ENCODE peak calls at places on chromosomes 6 and 20, in four cellular contexts. V is neural progenitor cell; D is CD8-positive, alpha-beta T cell; N is left ventricle myocardium inferior. P is an unnamed sample.

GRCh38 chr20:63135411-63135810 is 80.5 kb downstream of the YTHDF1 start:
- DNase-seq in N (no peak), V (peak; percentile 31), D (no peak), P (peak; percentile 28)

GRCh38 chr20:53080412-53080962 is 108.3 kb downstream of the TSHZ2 start:
- DNase-seq in V (no peak), N (no peak), D (no peak), P (no peak)

GRCh38 chr20:38217791-38218565 is 42.6 kb downstream of the KIAA1755 start:
- DNase-seq in N (peak; percentile 63), V (peak; percentile 27), D (no peak), P (no peak)

GRCh38 chr20:1171461-1172093 is 13.2 kb downstream of the TMEM74B start:
- DNase-seq in N (no peak), V (peak; percentile 88), D (no peak), P (no peak)

GRCh38 chr6:129683606-129684322 is 26.2 kb downstream of the ARHGAP18 start:
- DNase-seq in D (peak; percentile 68), N (peak; percentile 65), V (no peak), P (peak; percentile 77)

GRCh38 chr6:143260857-143261256 is 189.6 kb downstream of the ADAT2 start:
- DNase-seq in V (no peak), D (no peak), N (no peak), P (no peak)

GRCh38 chr6:145442110-145442509 is 293.2 kb downstream of the EPM2A start:
- DNase-seq in D (no peak), N (no peak), V (no peak), P (no peak)

GRCh38 chr6:85620308-85620707 is 22.4 kb downstream of the SYNCRIP start:
- DNase-seq in V (no peak), D (no peak), N (no peak), P (no peak)

GRCh38 chr6:29011276-29011734 is 6.2 kb upstream of the ZNF311 start:
- DNase-seq in V (peak; percentile 93), N (no peak), D (peak; percentile 48), P (peak; percentile 63)

GRCh38 chr6:14744212-14744556 is 501.7 kb upstream of the JARID2 start:
- DNase-seq in D (no peak), N (no peak), V (no peak), P (no peak)

GRCh38 chr20:5918856-5919633 is 31.3 kb downstream of the TRMT6 start:
- DNase-seq in N (no peak), D (no peak), V (no peak), P (no peak)

GRCh38 chr6:13924146-13924948 is 405 bp upstream of the RNF182 start:
- DNase-seq in N (peak; percentile 25), D (peak; percentile 37), V (peak; percentile 92), P (peak; percentile 65)

GRCh38 chr20:9019833-9020232 is 49.1 kb upstream of the PLCB4 start:
- DNase-seq in D (no peak), N (no peak), V (no peak), P (no peak)

GRCh38 chr6:51495016-51495805 is 592.2 kb downstream of the PKHD1 start:
- DNase-seq in V (peak; percentile 21), D (no peak), N (no peak), P (no peak)

GRCh38 chr20:14360386-14360785 is 23.0 kb upstream of the FLRT3 start:
- DNase-seq in N (no peak), V (no peak), D (no peak), P (no peak)

GRCh38 chr20:5002077-5002413 is 735 bp upstream of the SLC23A2 start:
- DNase-seq in N (peak; percentile 18), D (peak; percentile 11), V (peak; percentile 18), P (no peak)

GRCh38 chr20:39263076-39263475 is 300.9 kb downstream of the DHX35 start:
- DNase-seq in N (no peak), D (no peak), V (no peak), P (no peak)

GRCh38 chr20:47356526-47357295 is at the start of gene ZMYND8:
- DNase-seq in N (peak; percentile 88), V (peak; percentile 86), D (peak; percentile 96), P (peak; percentile 95)

GRCh38 chr6:160929831-160930230 is 61.7 kb upstream of the MAP3K4 start:
- DNase-seq in D (no peak), N (no peak), V (no peak), P (no peak)

GRCh38 chr20:41607791-41608190 is 10.4 kb downstream of the CHD6 start:
- DNase-seq in N (no peak), V (no peak), D (no peak), P (no peak)

GRCh38 chr6:35218021-35218420 is 4.3 kb downstream of the SCUBE3 start:
- DNase-seq in N (no peak), V (no peak), D (no peak), P (no peak)

GRCh38 chr20:25437153-25437581 is 29.7 kb downstream of the GINS1 start:
- DNase-seq in N (no peak), D (no peak), V (peak; percentile 66), P (no peak)

GRCh38 chr6:147178355-147178754 is 25.9 kb upstream of the STXBP5 start:
- DNase-seq in N (no peak), V (no peak), D (no peak), P (no peak)

GRCh38 chr6:28725890-28726348 is 197.9 kb downstream of the TRIM27 start:
- DNase-seq in V (no peak), D (no peak), N (no peak), P (no peak)

GRCh38 chr6:446418-447366 is 55.1 kb downstream of the IRF4 start:
- DNase-seq in V (no peak), N (no peak), D (peak; percentile 85), P (peak; percentile 87)

GRCh38 chr6:30326446-30327231 is at the start of gene TRIM39:
- DNase-seq in D (peak; percentile 87), N (peak; percentile 89), V (peak; percentile 93), P (peak; percentile 94)

GRCh38 chr6:139376054-139376355 is 1.6 kb upstream of the CITED2 start:
- DNase-seq in N (peak; percentile 47), V (no peak), D (no peak), P (no peak)

GRCh38 chr6:30769088-30769852 is 24.9 kb upstream of the IER3 start:
- DNase-seq in D (peak; percentile 74), N (no peak), V (peak; percentile 57), P (peak; percentile 68)

GRCh38 chr20:48610996-48611395 is 216.8 kb downstream of the PREX1 start:
- DNase-seq in D (no peak), V (no peak), N (no peak), P (no peak)

DNA sequence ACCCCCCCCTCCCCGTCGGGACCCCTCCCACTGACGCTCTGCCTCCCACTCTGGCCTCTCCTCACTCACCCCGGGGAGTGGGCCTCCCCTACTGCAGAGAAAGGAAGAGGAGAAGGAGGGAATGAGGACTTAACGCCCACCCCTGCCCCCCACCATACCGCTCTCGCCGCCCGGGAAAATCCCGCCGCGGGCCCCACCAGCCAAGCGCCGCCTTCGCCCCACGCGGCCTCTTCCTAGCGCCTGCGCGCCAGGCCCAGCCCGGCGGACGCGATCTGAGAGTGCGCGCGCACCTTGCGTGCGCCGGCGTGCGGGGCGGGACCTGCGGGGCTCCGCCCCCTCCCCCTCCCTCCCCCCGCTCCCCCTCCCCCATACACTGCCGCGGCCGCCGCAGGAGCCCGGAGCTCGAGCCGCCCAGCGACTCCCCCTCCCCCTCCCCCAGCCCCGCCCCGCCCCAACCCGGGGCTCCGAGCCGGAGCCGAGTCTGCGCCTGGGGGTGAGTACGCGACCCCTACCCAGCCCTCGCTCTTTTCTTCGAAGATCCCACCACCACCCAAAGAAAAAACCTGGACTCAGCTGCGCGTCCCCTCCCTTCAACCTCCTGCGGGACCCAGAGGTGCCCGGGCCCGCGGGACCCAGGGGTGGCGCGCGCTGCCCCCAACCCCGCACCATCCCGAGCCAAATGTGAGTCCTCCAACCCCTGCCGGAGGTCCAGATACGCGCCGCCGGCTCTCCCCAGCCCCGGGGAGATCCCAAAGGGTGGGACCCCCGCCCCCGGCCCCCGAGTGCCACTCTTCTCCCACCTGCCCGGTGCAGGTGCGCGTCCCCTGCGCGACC is at the start of the genes MRPL14 and TMEM63B:
- DNase-seq in V (peak; percentile 96), D (peak; percentile 86), N (peak; percentile 86), P (peak; percentile 88)
- H3K4me1 ChIP-seq in V (peaks cover 41% of the 10 kb centered on the region), D (peaks cover 50% of the 10 kb centered on the region), N (peaks cover 89% of the 10 kb centered on the region), P (peaks cover 54% of the 10 kb centered on the region)

DNA sequence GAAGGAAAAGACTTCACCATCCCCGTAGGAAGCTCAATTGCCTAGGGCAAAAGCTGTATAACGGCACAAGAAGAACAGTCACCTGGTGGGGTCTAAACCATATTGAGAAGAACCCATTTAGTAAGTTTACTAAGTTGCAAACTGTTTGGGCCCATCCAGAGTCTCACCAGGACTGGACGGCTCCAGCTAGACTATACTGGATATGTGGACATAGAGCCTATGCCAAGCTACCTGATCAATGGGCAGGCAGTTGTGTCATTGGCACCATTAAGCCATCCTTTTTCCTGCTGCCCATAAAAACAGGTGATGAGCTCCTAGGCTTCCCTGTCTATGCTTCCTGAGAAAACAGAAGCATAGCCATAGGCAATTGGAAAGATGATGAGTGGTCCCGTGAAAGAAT is 293.9 kb downstream of the RNGTT start:
- DNase-seq in D (no peak), N (no peak), V (no peak), P (no peak)
- H3K9me3 ChIP-seq in D (no peaks in the 10 kb centered on the region), N (peaks cover 26% of the 10 kb centered on the region), V (peaks cover 12% of the 10 kb centered on the region), P (peaks cover 14% of the 10 kb centered on the region)

DNA sequence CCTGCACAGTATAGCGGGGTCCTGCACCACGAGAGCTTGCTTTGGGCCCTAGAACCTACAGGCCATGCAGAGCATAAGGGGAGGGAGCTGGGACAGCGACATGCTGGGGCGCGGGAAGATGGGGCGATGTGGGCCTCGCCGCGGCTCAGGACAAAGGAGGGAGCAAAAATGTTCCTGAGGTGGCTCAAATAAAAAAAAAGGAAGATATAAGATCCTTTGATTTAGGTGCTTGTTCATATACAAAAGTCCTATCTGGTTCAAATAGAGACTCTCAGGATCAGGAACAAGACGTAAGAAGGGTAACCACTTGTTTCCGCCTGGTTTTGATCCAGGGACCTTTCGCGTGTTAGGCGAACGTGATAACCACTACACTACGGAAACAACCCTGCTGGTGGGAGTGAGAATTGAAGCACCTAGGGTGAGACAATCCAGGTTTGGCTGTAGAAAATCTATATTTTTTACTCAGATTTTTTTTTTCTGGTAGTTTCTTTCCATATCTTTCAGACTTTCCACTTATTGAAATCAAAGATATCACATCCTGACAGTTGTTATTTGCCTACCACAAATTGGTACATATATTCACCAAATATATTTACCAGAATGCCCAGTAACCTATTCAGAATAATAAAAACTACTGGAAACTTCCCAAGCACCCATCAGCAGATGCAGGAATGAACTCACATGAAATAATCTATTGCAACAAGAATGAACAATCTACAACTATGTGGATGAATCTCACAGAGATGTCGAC is 177.9 kb upstream of the ZNF184 start:
- DNase-seq in D (no peak), N (no peak), V (peak; percentile 80), P (no peak)
- H3K4me3 ChIP-seq in D (no peak overlapping the region), N (no peak overlapping the region), V (peak overlapping the region; percentile 59), P (no peak overlapping the region)

GRCh38 chr6:108875161-108875555 is 26.9 kb downstream of the ARMC2 start:
- DNase-seq in D (no peak), V (no peak), N (no peak), P (no peak)

GRCh38 chr6:108873251-108873650 is 25.0 kb downstream of the ARMC2 start:
- DNase-seq in V (no peak), N (no peak), D (no peak), P (no peak)

GRCh38 chr6:108874470-108875160 is 26.4 kb downstream of the ARMC2 start:
- DNase-seq in V (no peak), N (no peak), D (peak; percentile 29), P (peak; percentile 42)

GRCh38 chr6:108872001-108872974 is 24.1 kb downstream of the ARMC2 start:
- DNase-seq in N (no peak), V (peak; percentile 57), D (peak; percentile 32), P (peak; percentile 9)

DNA sequence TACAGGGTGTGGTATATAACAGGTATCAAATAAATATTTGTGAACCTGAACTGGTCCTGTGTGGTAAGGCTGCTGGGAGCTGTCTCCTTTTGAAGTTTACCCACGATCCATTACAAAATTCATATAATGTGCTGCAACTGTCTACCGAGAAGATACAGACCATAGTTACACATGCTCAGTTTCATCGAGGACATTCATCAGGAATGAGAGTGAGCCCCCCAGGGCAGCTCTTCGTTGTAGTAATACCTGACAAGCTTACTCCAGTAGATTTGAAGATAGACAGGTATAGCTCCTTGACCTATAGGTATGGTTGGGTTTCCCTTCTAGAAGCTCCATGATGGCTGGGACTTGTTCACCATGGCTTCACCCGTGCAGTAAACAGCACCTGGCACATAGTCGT is 25.7 kb downstream of the ARMC2 start:
- DNase-seq in D (no peak), V (no peak), N (no peak), P (no peak)
- H3K4me1 ChIP-seq in D (peaks cover 35% of the 10 kb centered on the region), V (peaks cover 29% of the 10 kb centered on the region), N (peaks cover 70% of the 10 kb centered on the region), P (peaks cover 46% of the 10 kb centered on the region)